ENCODE peak calls at places on chromosome 1, in seven cellular contexts. U, L, H, R, S, J and Y are unnamed samples.
A peak's percentile ranks its signal among the peaks of the same experiment; 100 is the strongest.

GRCh38 chr1:92201973-92202372 is 15.7 kb upstream of the C1orf146 start:
- DNase-seq in U (no peak), L (no peak), H (no peak), R (no peak), S (no peak), J (no peak), Y (no peak)

GRCh38 chr1:200029624-200030074 is 2.1 kb downstream of the NR5A2 start:
- DNase-seq in U (no peak), L (no peak), H (no peak), R (no peak), S (no peak), J (no peak), Y (no peak)

GRCh38 chr1:11797525-11798216 is 8.1 kb downstream of the MTHFR start:
- DNase-seq in U (no peak), L (no peak), H (no peak), R (no peak), S (peak; percentile 81), J (no peak), Y (no peak)

GRCh38 chr1:966135-966602 is at the start of gene PLEKHN1:
- DNase-seq in U (no peak), L (no peak), H (no peak), R (peak; percentile 63), S (no peak), J (peak; percentile 83), Y (no peak)

GRCh38 chr1:53899206-53899628 is 5.2 kb downstream of the DIO1 start:
- DNase-seq in U (no peak), L (no peak), H (no peak), R (no peak), S (no peak), J (no peak), Y (no peak)

GRCh38 chr1:181778630-181779285 is 282.8 kb downstream of the ZNF648 start:
- DNase-seq in U (no peak), L (no peak), H (no peak), R (no peak), S (no peak), J (no peak), Y (no peak)

GRCh38 chr1:157157481-157158190 is 19.4 kb upstream of the ETV3 start:
- DNase-seq in U (no peak), L (no peak), H (no peak), R (no peak), S (no peak), J (no peak), Y (no peak)

GRCh38 chr1:192581131-192581927 is 5.8 kb downstream of the RGS1 start:
- DNase-seq in U (no peak), L (no peak), H (no peak), R (no peak), S (no peak), J (no peak), Y (no peak)

GRCh38 chr1:84271452-84272273 is 29.8 kb upstream of the SAMD13 start:
- DNase-seq in U (no peak), L (no peak), H (no peak), R (no peak), S (no peak), J (no peak), Y (no peak)

GRCh38 chr1:24481098-24481497 is 21.5 kb upstream of the RCAN3 start:
- DNase-seq in U (no peak), L (no peak), H (no peak), R (peak; percentile 63), S (no peak), J (no peak), Y (no peak)

GRCh38 chr1:205505076-205505729 is 734 bp downstream of the CDK18 start:
- DNase-seq in U (no peak), L (no peak), H (no peak), R (no peak), S (no peak), J (peak; percentile 37), Y (no peak)

GRCh38 chr1:5878938-5879337 is 113.3 kb downstream of the NPHP4 start:
- DNase-seq in U (no peak), L (no peak), H (peak; percentile 22), R (no peak), S (no peak), J (no peak), Y (no peak)

GRCh38 chr1:207152792-207153434 is 48.9 kb downstream of the C4BPA start:
- DNase-seq in U (no peak), L (no peak), H (no peak), R (no peak), S (no peak), J (no peak), Y (no peak)

GRCh38 chr1:154998201-154998780 is 4.3 kb upstream of the ZBTB7B start:
- DNase-seq in U (no peak), L (no peak), H (no peak), R (no peak), S (peak; percentile 55), J (no peak), Y (no peak)

GRCh38 chr1:67582625-67583461 is 102.2 kb upstream of the GADD45A start:
- DNase-seq in U (no peak), L (no peak), H (no peak), R (no peak), S (no peak), J (no peak), Y (no peak)

GRCh38 chr1:1842360-1843146 is 48.3 kb downstream of the GNB1 start:
- DNase-seq in U (no peak), L (no peak), H (peak; percentile 84), R (no peak), S (no peak), J (no peak), Y (no peak)

GRCh38 chr1:47812848-47813508 is 184.2 kb downstream of the TRABD2B start:
- DNase-seq in U (no peak), L (no peak), H (no peak), R (no peak), S (no peak), J (no peak), Y (no peak)

GRCh38 chr1:210292276-210292851 is 36.3 kb upstream of the HHAT start:
- DNase-seq in U (no peak), L (no peak), H (peak; percentile 70), R (peak; percentile 42), S (peak; percentile 81), J (peak; percentile 17), Y (no peak)

GRCh38 chr1:206841609-206842323 is 23.7 kb upstream of the IL20 start:
- DNase-seq in U (no peak), L (no peak), H (no peak), R (no peak), S (no peak), J (no peak), Y (no peak)

GRCh38 chr1:82152356-82153281 is 351.9 kb downstream of the ADGRL2 start:
- DNase-seq in U (no peak), L (no peak), H (peak; percentile 89), R (no peak), S (no peak), J (no peak), Y (no peak)